ENCODE peak calls at places on chromosomes 11 and 22, in eight cellular contexts. One of them, this sample, is unnamed.

GRCh38 chr11:67699521-67699920 is 25.1 kb upstream of the ALDH3B2 start:
- DNase-seq in GM10248: no peak
- DNase-seq in body of pancreas: no peak
- DNase-seq in PC-9: no peak
- DNase-seq in cardiac muscle cell: peak
- DNase-seq in pons: no peak
- DNase-seq in activated CD4-positive, CD25-positive, alpha-beta regulatory T cell treated with anti-CD3 and anti-CD28 coated beads, Interleukin-2, amount 50 U/mL, for 72 hours: no peak
- DNase-seq in dorsolateral prefrontal cortex: no peak
- DNase-seq in this sample: no peak

GRCh38 chr22:24104307-24105017 is 76.8 kb upstream of the SUSD2 start:
- DNase-seq in GM10248: no peak
- DNase-seq in body of pancreas: no peak
- DNase-seq in PC-9: no peak
- DNase-seq in cardiac muscle cell: no peak
- DNase-seq in pons: no peak
- DNase-seq in activated CD4-positive, CD25-positive, alpha-beta regulatory T cell treated with anti-CD3 and anti-CD28 coated beads, Interleukin-2, amount 50 U/mL, for 72 hours: no peak
- DNase-seq in dorsolateral prefrontal cortex: peak
- DNase-seq in this sample: no peak

GRCh38 chr11:36454991-36455611 is 55.0 kb downstream of the TRAF6 start:
- DNase-seq in GM10248: no peak
- DNase-seq in body of pancreas: no peak
- DNase-seq in PC-9: no peak
- DNase-seq in cardiac muscle cell: peak
- DNase-seq in pons: peak
- DNase-seq in activated CD4-positive, CD25-positive, alpha-beta regulatory T cell treated with anti-CD3 and anti-CD28 coated beads, Interleukin-2, amount 50 U/mL, for 72 hours: no peak
- DNase-seq in dorsolateral prefrontal cortex: no peak
- DNase-seq in this sample: no peak

GRCh38 chr11:48307760-48308386 is 1.9 kb downstream of the OR4S1 start:
- DNase-seq in GM10248: peak
- DNase-seq in body of pancreas: peak
- DNase-seq in PC-9: peak
- DNase-seq in cardiac muscle cell: peak
- DNase-seq in pons: peak
- DNase-seq in activated CD4-positive, CD25-positive, alpha-beta regulatory T cell treated with anti-CD3 and anti-CD28 coated beads, Interleukin-2, amount 50 U/mL, for 72 hours: peak
- DNase-seq in dorsolateral prefrontal cortex: no peak
- DNase-seq in this sample: peak

GRCh38 chr11:110886241-110886640 is 174.0 kb upstream of the ARHGAP20 start:
- DNase-seq in GM10248: no peak
- DNase-seq in body of pancreas: no peak
- DNase-seq in PC-9: no peak
- DNase-seq in cardiac muscle cell: no peak
- DNase-seq in pons: no peak
- DNase-seq in activated CD4-positive, CD25-positive, alpha-beta regulatory T cell treated with anti-CD3 and anti-CD28 coated beads, Interleukin-2, amount 50 U/mL, for 72 hours: no peak
- DNase-seq in dorsolateral prefrontal cortex: no peak
- DNase-seq in this sample: no peak

GRCh38 chr11:71336176-71336995 is 84.0 kb upstream of the SHANK2 start:
- DNase-seq in GM10248: no peak
- DNase-seq in body of pancreas: no peak
- DNase-seq in PC-9: no peak
- DNase-seq in cardiac muscle cell: no peak
- DNase-seq in pons: no peak
- DNase-seq in activated CD4-positive, CD25-positive, alpha-beta regulatory T cell treated with anti-CD3 and anti-CD28 coated beads, Interleukin-2, amount 50 U/mL, for 72 hours: no peak
- DNase-seq in dorsolateral prefrontal cortex: no peak
- DNase-seq in this sample: no peak

GRCh38 chr22:49733631-49734030 is 94.0 kb downstream of the BRD1 start:
- DNase-seq in GM10248: no peak
- DNase-seq in body of pancreas: no peak
- DNase-seq in PC-9: no peak
- DNase-seq in cardiac muscle cell: no peak
- DNase-seq in pons: no peak
- DNase-seq in activated CD4-positive, CD25-positive, alpha-beta regulatory T cell treated with anti-CD3 and anti-CD28 coated beads, Interleukin-2, amount 50 U/mL, for 72 hours: peak
- DNase-seq in dorsolateral prefrontal cortex: no peak
- DNase-seq in this sample: no peak

GRCh38 chr22:37195921-37196320 is 7.9 kb upstream of the C1QTNF6 start:
- DNase-seq in GM10248: no peak
- DNase-seq in body of pancreas: no peak
- DNase-seq in PC-9: peak
- DNase-seq in cardiac muscle cell: peak
- DNase-seq in pons: no peak
- DNase-seq in activated CD4-positive, CD25-positive, alpha-beta regulatory T cell treated with anti-CD3 and anti-CD28 coated beads, Interleukin-2, amount 50 U/mL, for 72 hours: no peak
- DNase-seq in dorsolateral prefrontal cortex: no peak
- DNase-seq in this sample: no peak

GRCh38 chr11:609355-609811 is 6.4 kb downstream of the IRF7 start:
- DNase-seq in GM10248: no peak
- DNase-seq in body of pancreas: no peak
- DNase-seq in PC-9: no peak
- DNase-seq in cardiac muscle cell: no peak
- DNase-seq in pons: no peak
- DNase-seq in activated CD4-positive, CD25-positive, alpha-beta regulatory T cell treated with anti-CD3 and anti-CD28 coated beads, Interleukin-2, amount 50 U/mL, for 72 hours: no peak
- DNase-seq in dorsolateral prefrontal cortex: no peak
- DNase-seq in this sample: no peak

GRCh38 chr11:44505591-44506054 is 59.8 kb upstream of the CD82 start:
- DNase-seq in GM10248: no peak
- DNase-seq in body of pancreas: no peak
- DNase-seq in PC-9: no peak
- DNase-seq in cardiac muscle cell: peak
- DNase-seq in pons: no peak
- DNase-seq in activated CD4-positive, CD25-positive, alpha-beta regulatory T cell treated with anti-CD3 and anti-CD28 coated beads, Interleukin-2, amount 50 U/mL, for 72 hours: no peak
- DNase-seq in dorsolateral prefrontal cortex: no peak
- DNase-seq in this sample: no peak

GRCh38 chr11:66970371-66970807 is 4.7 kb upstream of the C11orf86 start:
- DNase-seq in GM10248: no peak
- DNase-seq in body of pancreas: no peak
- DNase-seq in PC-9: no peak
- DNase-seq in cardiac muscle cell: no peak
- DNase-seq in pons: no peak
- DNase-seq in activated CD4-positive, CD25-positive, alpha-beta regulatory T cell treated with anti-CD3 and anti-CD28 coated beads, Interleukin-2, amount 50 U/mL, for 72 hours: no peak
- DNase-seq in dorsolateral prefrontal cortex: no peak
- DNase-seq in this sample: no peak

GRCh38 chr11:110710520-110711381 is 1.5 kb downstream of the ARHGAP20 start:
- DNase-seq in GM10248: peak
- DNase-seq in body of pancreas: peak
- DNase-seq in PC-9: no peak
- DNase-seq in cardiac muscle cell: peak
- DNase-seq in pons: peak
- DNase-seq in activated CD4-positive, CD25-positive, alpha-beta regulatory T cell treated with anti-CD3 and anti-CD28 coated beads, Interleukin-2, amount 50 U/mL, for 72 hours: no peak
- DNase-seq in dorsolateral prefrontal cortex: peak
- DNase-seq in this sample: no peak

GRCh38 chr11:69253028-69253427 is 40.9 kb upstream of the MYEOV start:
- DNase-seq in GM10248: no peak
- DNase-seq in body of pancreas: peak
- DNase-seq in PC-9: no peak
- DNase-seq in cardiac muscle cell: peak
- DNase-seq in pons: no peak
- DNase-seq in activated CD4-positive, CD25-positive, alpha-beta regulatory T cell treated with anti-CD3 and anti-CD28 coated beads, Interleukin-2, amount 50 U/mL, for 72 hours: no peak
- DNase-seq in dorsolateral prefrontal cortex: no peak
- DNase-seq in this sample: no peak

GRCh38 chr11:105078283-105078682 is 33.1 kb upstream of the CARD16 start:
- DNase-seq in GM10248: no peak
- DNase-seq in body of pancreas: no peak
- DNase-seq in PC-9: no peak
- DNase-seq in cardiac muscle cell: no peak
- DNase-seq in pons: no peak
- DNase-seq in activated CD4-positive, CD25-positive, alpha-beta regulatory T cell treated with anti-CD3 and anti-CD28 coated beads, Interleukin-2, amount 50 U/mL, for 72 hours: no peak
- DNase-seq in dorsolateral prefrontal cortex: no peak
- DNase-seq in this sample: no peak

GRCh38 chr11:68328374-68329091 is 16.1 kb downstream of the LRP5 start:
- DNase-seq in GM10248: no peak
- DNase-seq in body of pancreas: peak
- DNase-seq in PC-9: no peak
- DNase-seq in cardiac muscle cell: peak
- DNase-seq in pons: peak
- DNase-seq in activated CD4-positive, CD25-positive, alpha-beta regulatory T cell treated with anti-CD3 and anti-CD28 coated beads, Interleukin-2, amount 50 U/mL, for 72 hours: no peak
- DNase-seq in dorsolateral prefrontal cortex: no peak
- DNase-seq in this sample: peak

GRCh38 chr11:70252844-70253243 is 17.6 kb upstream of the PPFIA1 start:
- DNase-seq in GM10248: no peak
- DNase-seq in body of pancreas: no peak
- DNase-seq in PC-9: no peak
- DNase-seq in cardiac muscle cell: no peak
- DNase-seq in pons: no peak
- DNase-seq in activated CD4-positive, CD25-positive, alpha-beta regulatory T cell treated with anti-CD3 and anti-CD28 coated beads, Interleukin-2, amount 50 U/mL, for 72 hours: no peak
- DNase-seq in dorsolateral prefrontal cortex: no peak
- DNase-seq in this sample: no peak

GRCh38 chr11:19723572-19724342 is 11.1 kb downstream of the NAV2 start:
- DNase-seq in GM10248: no peak
- DNase-seq in body of pancreas: peak
- DNase-seq in PC-9: peak
- DNase-seq in cardiac muscle cell: peak
- DNase-seq in pons: peak
- DNase-seq in activated CD4-positive, CD25-positive, alpha-beta regulatory T cell treated with anti-CD3 and anti-CD28 coated beads, Interleukin-2, amount 50 U/mL, for 72 hours: no peak
- DNase-seq in dorsolateral prefrontal cortex: no peak
- DNase-seq in this sample: no peak

GRCh38 chr11:104918113-104918824 is 20.0 kb upstream of the CASP12 start:
- DNase-seq in GM10248: no peak
- DNase-seq in body of pancreas: no peak
- DNase-seq in PC-9: peak
- DNase-seq in cardiac muscle cell: peak
- DNase-seq in pons: peak
- DNase-seq in activated CD4-positive, CD25-positive, alpha-beta regulatory T cell treated with anti-CD3 and anti-CD28 coated beads, Interleukin-2, amount 50 U/mL, for 72 hours: no peak
- DNase-seq in dorsolateral prefrontal cortex: no peak
- DNase-seq in this sample: peak

GRCh38 chr22:20235453-20235991 is 32.6 kb downstream of the RTN4R start:
- DNase-seq in GM10248: no peak
- DNase-seq in body of pancreas: no peak
- DNase-seq in PC-9: no peak
- DNase-seq in cardiac muscle cell: no peak
- DNase-seq in pons: no peak
- DNase-seq in activated CD4-positive, CD25-positive, alpha-beta regulatory T cell treated with anti-CD3 and anti-CD28 coated beads, Interleukin-2, amount 50 U/mL, for 72 hours: no peak
- DNase-seq in dorsolateral prefrontal cortex: no peak
- DNase-seq in this sample: no peak

GRCh38 chr22:28953399-28953798 is 70.0 kb downstream of the ZNRF3 start:
- DNase-seq in GM10248: no peak
- DNase-seq in body of pancreas: no peak
- DNase-seq in PC-9: no peak
- DNase-seq in cardiac muscle cell: no peak
- DNase-seq in pons: no peak
- DNase-seq in activated CD4-positive, CD25-positive, alpha-beta regulatory T cell treated with anti-CD3 and anti-CD28 coated beads, Interleukin-2, amount 50 U/mL, for 72 hours: no peak
- DNase-seq in dorsolateral prefrontal cortex: no peak
- DNase-seq in this sample: no peak

GRCh38 chr11:22162754-22163153 is 30.1 kb upstream of the ANO5 start:
- DNase-seq in GM10248: no peak
- DNase-seq in body of pancreas: no peak
- DNase-seq in PC-9: no peak
- DNase-seq in cardiac muscle cell: no peak
- DNase-seq in pons: no peak
- DNase-seq in activated CD4-positive, CD25-positive, alpha-beta regulatory T cell treated with anti-CD3 and anti-CD28 coated beads, Interleukin-2, amount 50 U/mL, for 72 hours: no peak
- DNase-seq in dorsolateral prefrontal cortex: no peak
- DNase-seq in this sample: no peak

GRCh38 chr11:122746050-122746478 is 90.5 kb downstream of the UBASH3B start:
- DNase-seq in GM10248: peak
- DNase-seq in body of pancreas: no peak
- DNase-seq in PC-9: no peak
- DNase-seq in cardiac muscle cell: no peak
- DNase-seq in pons: no peak
- DNase-seq in activated CD4-positive, CD25-positive, alpha-beta regulatory T cell treated with anti-CD3 and anti-CD28 coated beads, Interleukin-2, amount 50 U/mL, for 72 hours: peak
- DNase-seq in dorsolateral prefrontal cortex: no peak
- DNase-seq in this sample: no peak

GRCh38 chr11:16606784-16607674 is 131.4 kb upstream of the C11orf58 start:
- DNase-seq in GM10248: peak
- DNase-seq in body of pancreas: peak
- DNase-seq in PC-9: peak
- DNase-seq in cardiac muscle cell: peak
- DNase-seq in pons: peak
- DNase-seq in activated CD4-positive, CD25-positive, alpha-beta regulatory T cell treated with anti-CD3 and anti-CD28 coated beads, Interleukin-2, amount 50 U/mL, for 72 hours: no peak
- DNase-seq in dorsolateral prefrontal cortex: no peak
- DNase-seq in this sample: no peak

GRCh38 chr22:50731811-50732624 is 6.0 kb upstream of the ACR start:
- DNase-seq in GM10248: peak
- DNase-seq in body of pancreas: peak
- DNase-seq in PC-9: peak
- DNase-seq in cardiac muscle cell: peak
- DNase-seq in pons: no peak
- DNase-seq in activated CD4-positive, CD25-positive, alpha-beta regulatory T cell treated with anti-CD3 and anti-CD28 coated beads, Interleukin-2, amount 50 U/mL, for 72 hours: peak
- DNase-seq in dorsolateral prefrontal cortex: peak
- DNase-seq in this sample: peak

GRCh38 chr22:20027966-20028854 is 7.3 kb downstream of the TANGO2 start:
- DNase-seq in GM10248: no peak
- DNase-seq in body of pancreas: no peak
- DNase-seq in PC-9: no peak
- DNase-seq in cardiac muscle cell: peak
- DNase-seq in pons: no peak
- DNase-seq in activated CD4-positive, CD25-positive, alpha-beta regulatory T cell treated with anti-CD3 and anti-CD28 coated beads, Interleukin-2, amount 50 U/mL, for 72 hours: no peak
- DNase-seq in dorsolateral prefrontal cortex: peak
- DNase-seq in this sample: peak

GRCh38 chr11:65822760-65823528 is 10.8 kb upstream of the SNX32 start:
- DNase-seq in GM10248: no peak
- DNase-seq in body of pancreas: peak
- DNase-seq in PC-9: no peak
- DNase-seq in cardiac muscle cell: no peak
- DNase-seq in pons: no peak
- DNase-seq in activated CD4-positive, CD25-positive, alpha-beta regulatory T cell treated with anti-CD3 and anti-CD28 coated beads, Interleukin-2, amount 50 U/mL, for 72 hours: no peak
- DNase-seq in dorsolateral prefrontal cortex: no peak
- DNase-seq in this sample: no peak

GRCh38 chr11:104858882-104859735 is 39.2 kb downstream of the CASP12 start:
- DNase-seq in GM10248: peak
- DNase-seq in body of pancreas: no peak
- DNase-seq in PC-9: no peak
- DNase-seq in cardiac muscle cell: no peak
- DNase-seq in pons: no peak
- DNase-seq in activated CD4-positive, CD25-positive, alpha-beta regulatory T cell treated with anti-CD3 and anti-CD28 coated beads, Interleukin-2, amount 50 U/mL, for 72 hours: no peak
- DNase-seq in dorsolateral prefrontal cortex: peak
- DNase-seq in this sample: peak

GRCh38 chr11:2794419-2794795 is 91.2 kb downstream of the CDKN1C start:
- DNase-seq in GM10248: no peak
- DNase-seq in body of pancreas: peak
- DNase-seq in PC-9: no peak
- DNase-seq in cardiac muscle cell: no peak
- DNase-seq in pons: no peak
- DNase-seq in activated CD4-positive, CD25-positive, alpha-beta regulatory T cell treated with anti-CD3 and anti-CD28 coated beads, Interleukin-2, amount 50 U/mL, for 72 hours: peak
- DNase-seq in dorsolateral prefrontal cortex: peak
- DNase-seq in this sample: no peak

GRCh38 chr11:9838961-9839360 is 175.1 kb downstream of the SWAP70 start:
- DNase-seq in GM10248: peak
- DNase-seq in body of pancreas: no peak
- DNase-seq in PC-9: peak
- DNase-seq in cardiac muscle cell: no peak
- DNase-seq in pons: no peak
- DNase-seq in activated CD4-positive, CD25-positive, alpha-beta regulatory T cell treated with anti-CD3 and anti-CD28 coated beads, Interleukin-2, amount 50 U/mL, for 72 hours: no peak
- DNase-seq in dorsolateral prefrontal cortex: no peak
- DNase-seq in this sample: no peak

GRCh38 chr11:27089746-27090145 is 49.1 kb downstream of the BBOX1 start:
- DNase-seq in GM10248: no peak
- DNase-seq in body of pancreas: no peak
- DNase-seq in PC-9: no peak
- DNase-seq in cardiac muscle cell: no peak
- DNase-seq in pons: no peak
- DNase-seq in activated CD4-positive, CD25-positive, alpha-beta regulatory T cell treated with anti-CD3 and anti-CD28 coated beads, Interleukin-2, amount 50 U/mL, for 72 hours: no peak
- DNase-seq in dorsolateral prefrontal cortex: no peak
- DNase-seq in this sample: no peak

This sample was measured in DND-41.